ENCODE peak calls at places on chromosomes 4 and X, in six cellular contexts. J is lower lobe of right lung; E is effector memory CD8-positive, alpha-beta T cell; U is NCI-H1930; A is HFF-Myc; S is G401. M is an unnamed sample.

GRCh38 chr4:71992571-71992970 is 39.2 kb upstream of the NPFFR2 start:
- DNase-seq in A (no peak), S (no peak), E (no peak), U (no peak), J (no peak), M (no peak)

GRCh38 chrX:7147978-7148824 is at the start of gene PUDP:
- DNase-seq in J (peak; percentile 91), S (peak; percentile 76), U (peak; percentile 72), A (no peak), E (peak; percentile 82), M (peak; percentile 72)

GRCh38 chr4:176753049-176753448 is 39.7 kb downstream of the VEGFC start:
- DNase-seq in E (no peak), A (peak; percentile 98), U (no peak), S (no peak), J (no peak), M (no peak)

GRCh38 chrX:397575-397974 is 10.9 kb upstream of the PPP2R3B start:
- DNase-seq in E (no peak), J (no peak), A (peak; percentile 63), U (no peak), S (peak; percentile 23), M (no peak)

GRCh38 chrX:51336584-51336983 is 4.0 kb downstream of the NUDT10 start:
- DNase-seq in S (peak; percentile 27), A (no peak), E (no peak), J (no peak), U (peak; percentile 2), M (no peak)

GRCh38 chr4:116099596-116099995 is 985.8 kb downstream of the TRAM1L1 start:
- DNase-seq in E (no peak), A (no peak), J (no peak), S (no peak), U (no peak), M (no peak)

GRCh38 chrX:84441143-84441542 is 61.1 kb downstream of the HDX start:
- DNase-seq in A (no peak), J (no peak), U (no peak), S (no peak), E (no peak), M (no peak)

GRCh38 chrX:50114113-50114512 is 86.7 kb downstream of the AKAP4 start:
- DNase-seq in J (no peak), E (no peak), U (no peak), A (no peak), S (no peak), M (no peak)

GRCh38 chrX:143873343-143873742 is 10.5 kb upstream of the UBE2NL start:
- DNase-seq in A (no peak), U (no peak), E (no peak), J (no peak), S (no peak), M (no peak)

GRCh38 chr4:184420402-184420801 is 53.9 kb downstream of the IRF2 start:
- DNase-seq in U (no peak), J (no peak), S (no peak), A (no peak), E (no peak), M (no peak)

GRCh38 chrX:104112326-104112951 is at the start of gene ZCCHC18:
- DNase-seq in U (peak; percentile 65), J (peak; percentile 47), A (no peak), S (peak; percentile 63), E (no peak), M (peak; percentile 61)

GRCh38 chrX:107565916-107566602 is 62.3 kb upstream of the PRPS1 start:
- DNase-seq in E (no peak), U (peak; percentile 0), S (peak; percentile 45), J (no peak), A (no peak), M (no peak)

GRCh38 chr4:182015893-182016292 is 227.3 kb upstream of the TENM3 start:
- DNase-seq in J (no peak), E (no peak), S (no peak), A (no peak), U (no peak), M (no peak)

GRCh38 chr4:1244978-1245471 is 3.9 kb downstream of the CTBP1 start:
- DNase-seq in A (no peak), E (no peak), J (no peak), U (no peak), S (peak; percentile 21), M (no peak)

GRCh38 chr4:142840516-142841123 is 5.5 kb downstream of the INPP4B start:
- DNase-seq in U (no peak), E (no peak), S (peak; percentile 37), A (no peak), J (no peak), M (no peak)

GRCh38 chrX:26925088-26925487 is 538.1 kb downstream of the PPP4R3C start:
- DNase-seq in A (no peak), S (no peak), J (no peak), E (no peak), U (peak; percentile 1), M (no peak)

GRCh38 chr4:138510053-138510452 is 267.9 kb upstream of the SLC7A11 start:
- DNase-seq in A (no peak), U (no peak), J (no peak), S (no peak), E (no peak), M (no peak)

M was measured in NK-92 treated with Interleukin-12 subunit alpha and Interleukin-12 subunit beta, amount 100 ng/mL, for 24 hours.